ENCODE peak calls at places on chromosomes 4 and X, in nine cellular contexts. Z, F, N, J, A, G, T, H and D are unnamed samples.

GRCh38 chrX:19842542-19842941 is 44.9 kb downstream of the SH3KBP1 start:
- DNase-seq in T (no peak), A (no peak), Z (no peak), H (no peak), F (no peak), N (no peak), G (no peak), J (no peak), D (no peak)

GRCh38 chrX:64394874-64395567 is at the start of gene MTMR8:
- DNase-seq in Z (peak; percentile 8), J (peak; percentile 5), A (peak; percentile 73), T (peak; percentile 65), H (peak; percentile 76), F (peak; percentile 54), G (peak; percentile 77), N (peak; percentile 85), D (peak; percentile 59)

GRCh38 chrX:129632443-129632842 is 22.3 kb downstream of the APLN start:
- DNase-seq in H (no peak), T (no peak), A (no peak), N (peak; percentile 46), Z (no peak), F (no peak), G (no peak), J (no peak), D (no peak)

GRCh38 chr4:134747108-134747805 is 545.7 kb upstream of the PABPC4L start:
- DNase-seq in J (no peak), F (no peak), H (no peak), Z (no peak), G (no peak), A (no peak), T (no peak), N (no peak), D (no peak)

GRCh38 chr4:152106781-152107321 is 346.0 kb upstream of the GATB start:
- DNase-seq in Z (no peak), F (no peak), N (no peak), A (no peak), T (no peak), H (no peak), J (no peak), G (no peak), D (no peak)

GRCh38 chr4:111847256-111848108 is 297.8 kb upstream of the FAM241A start:
- DNase-seq in A (no peak), G (no peak), T (no peak), H (no peak), J (no peak), N (no peak), Z (no peak), F (no peak), D (no peak)

GRCh38 chrX:20067709-20068315 is 48.9 kb downstream of the MAP7D2 start:
- DNase-seq in Z (peak; percentile 0), G (no peak), T (peak; percentile 76), A (no peak), H (no peak), J (peak; percentile 10), F (peak; percentile 9), N (peak; percentile 89), D (peak; percentile 81)

GRCh38 chr4:180994722-180995121 is 1248.5 kb upstream of the TENM3 start:
- DNase-seq in F (no peak), H (no peak), J (no peak), N (no peak), Z (no peak), T (no peak), A (no peak), G (no peak), D (no peak)

GRCh38 chr4:112861378-112862317 is 187.8 kb upstream of the ANK2 start:
- DNase-seq in Z (no peak), H (no peak), F (no peak), N (no peak), G (no peak), T (no peak), J (no peak), A (no peak), D (no peak)

GRCh38 chr4:163165217-163166017 is 1.3 kb downstream of the NAF1 start:
- DNase-seq in J (no peak), N (no peak), Z (no peak), H (no peak), G (no peak), T (no peak), A (no peak), F (no peak), D (no peak)

GRCh38 chr4:158208931-158209640 is 1.2 kb upstream of the TMEM144 start:
- DNase-seq in Z (no peak), H (no peak), G (no peak), T (no peak), F (no peak), N (no peak), A (no peak), J (no peak), D (no peak)

GRCh38 chr4:145619639-145619996 is 433 bp downstream of the MMAA start:
- DNase-seq in T (no peak), A (no peak), N (peak; percentile 67), J (peak; percentile 11), H (no peak), F (no peak), Z (no peak), G (no peak), D (peak; percentile 52)

GRCh38 chr4:140697709-140698560 is 58.2 kb downstream of the TBC1D9 start:
- DNase-seq in Z (no peak), A (no peak), H (no peak), J (no peak), F (no peak), G (no peak), N (no peak), T (no peak), D (no peak)

GRCh38 chr4:141220271-141220654 is 432 bp upstream of the ZNF330 start:
- DNase-seq in N (no peak), Z (no peak), F (no peak), A (no peak), H (no peak), G (no peak), J (no peak), T (no peak), D (no peak)

GRCh38 chr4:2256156-2256731 is 5.7 kb downstream of the MXD4 start:
- DNase-seq in T (no peak), N (peak; percentile 79), H (no peak), G (peak; percentile 4), A (no peak), J (peak; percentile 1), Z (no peak), F (no peak), D (peak; percentile 54)

GRCh38 chr4:2257361-2258001 is 4.4 kb downstream of the MXD4 start:
- DNase-seq in G (peak; percentile 3), N (peak; percentile 69), F (no peak), A (no peak), Z (no peak), H (no peak), J (peak; percentile 1), T (no peak), D (no peak)

GRCh38 chr4:2254665-2255500 is 7.0 kb downstream of the MXD4 start:
- DNase-seq in J (peak; percentile 1), T (peak; percentile 4), Z (no peak), G (no peak), N (peak; percentile 57), H (no peak), F (no peak), A (no peak), D (no peak)

GRCh38 chr4:2256781-2257191 is 5.1 kb downstream of the MXD4 start:
- DNase-seq in F (no peak), Z (no peak), G (peak; percentile 3), J (peak; percentile 29), T (no peak), A (no peak), N (peak; percentile 81), H (no peak), D (peak; percentile 49)

GRCh38 chr4:2255501-2256155 is 6.3 kb downstream of the MXD4 start:
- DNase-seq in H (no peak), F (no peak), A (no peak), Z (no peak), N (peak; percentile 76), T (peak; percentile 8), G (no peak), J (peak; percentile 1), D (peak; percentile 58)
- H3K27ac ChIP-seq in H (no peak overlapping the region), F (no peak overlapping the region), A (no peak overlapping the region), Z (peak overlapping the region; percentile 98), N (peak overlapping the region; percentile 91), T (peak overlapping the region; percentile 94), G (no peak overlapping the region), J (peak overlapping the region; percentile 95), D (peak overlapping the region; percentile 96)

GRCh38 chrX:104712515-104712914 is 146.5 kb downstream of the IL1RAPL2 start:
- DNase-seq in F (no peak), Z (no peak), H (no peak), A (no peak), G (no peak), T (no peak), J (no peak), N (no peak), D (no peak)
- H3K27ac ChIP-seq in F (no peak overlapping the region), Z (no peak overlapping the region), H (no peak overlapping the region), A (no peak overlapping the region), G (no peak overlapping the region), T (no peak overlapping the region), J (no peak overlapping the region), N (no peak overlapping the region), D (no peak overlapping the region)

GRCh38 chr4:168723569-168723968 is 226.7 kb downstream of the PALLD start:
- DNase-seq in Z (no peak), A (no peak), G (no peak), H (no peak), F (no peak), J (no peak), N (no peak), T (no peak), D (no peak)

GRCh38 chr4:168720396-168720795 is 223.5 kb downstream of the PALLD start:
- DNase-seq in T (no peak), G (no peak), A (no peak), N (no peak), H (no peak), F (no peak), J (no peak), Z (no peak), D (no peak)

GRCh38 chr4:168724243-168724642 is 227.4 kb downstream of the PALLD start:
- DNase-seq in T (no peak), A (no peak), G (no peak), F (no peak), N (no peak), J (no peak), H (no peak), Z (no peak), D (no peak)

GRCh38 chr4:168723020-168723419 is 226.2 kb downstream of the PALLD start:
- DNase-seq in G (no peak), T (peak; percentile 34), H (no peak), J (no peak), N (no peak), A (no peak), Z (no peak), F (no peak), D (no peak)

DNA sequence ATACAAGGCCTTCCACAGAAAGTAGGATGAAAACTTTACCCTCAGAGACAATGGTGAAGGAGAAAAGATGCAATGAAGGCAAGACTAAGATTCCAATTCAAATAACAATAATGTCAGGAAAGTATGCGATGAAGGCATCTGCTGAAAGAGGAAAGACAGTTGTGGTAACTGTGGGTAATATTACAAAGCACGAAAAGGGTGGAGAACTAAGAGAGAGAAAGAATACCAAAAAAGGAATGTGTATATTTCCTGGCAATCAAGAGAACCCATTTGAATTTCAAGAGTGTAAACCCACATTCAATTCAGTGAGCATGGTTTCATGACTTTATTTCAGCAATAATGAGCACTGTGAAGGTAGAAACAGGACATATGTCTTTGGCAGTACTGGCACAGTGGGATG is 225.5 kb downstream of the PALLD start:
- DNase-seq in T (no peak), J (no peak), H (no peak), F (no peak), G (no peak), A (no peak), N (no peak), Z (no peak), D (no peak)
- H3K27ac ChIP-seq in T (no peak overlapping the region), J (no peak overlapping the region), H (no peak overlapping the region), F (no peak overlapping the region), G (no peak overlapping the region), A (no peak overlapping the region), N (no peak overlapping the region), Z (no peak overlapping the region), D (peak overlapping the region; percentile 4)

GRCh38 chr4:122423246-122423645 is 33.3 kb downstream of the IL2 start:
- DNase-seq in G (no peak), Z (no peak), T (no peak), H (no peak), J (no peak), N (no peak), A (no peak), F (no peak), D (no peak)
- H3K27ac ChIP-seq in G (no peak overlapping the region), Z (no peak overlapping the region), T (no peak overlapping the region), H (no peak overlapping the region), J (no peak overlapping the region), N (no peak overlapping the region), A (no peak overlapping the region), F (no peak overlapping the region), D (no peak overlapping the region)